ENCODE peak calls at places on chromosomes 3 and 15, in six cellular contexts. O is BJ, N is A673, D is AG10803, E is astrocyte of the spinal cord, A is sigmoid colon. C is an unnamed sample.
A peak's percentile ranks its signal among the peaks of the same experiment; 100 is the strongest.

GRCh38 chr15:42233107-42233506 is 25.0 kb upstream of the VPS39 start:
- DNase-seq in O (no peak), N (no peak), D (no peak), E (no peak), A (no peak), C (no peak)

GRCh38 chr3:128485283-128486156 is 7.5 kb downstream of the GATA2 start:
- DNase-seq in O (no peak), N (no peak), D (no peak), E (no peak), A (no peak), C (peak; percentile 14)

GRCh38 chr15:56160966-56161365 is 82.7 kb downstream of the RFX7 start:
- DNase-seq in O (no peak), N (no peak), D (peak; percentile 9), E (no peak), A (no peak), C (peak; percentile 7)

GRCh38 chr3:188900421-188900941 is 271.3 kb upstream of the TPRG1 start:
- DNase-seq in O (peak; percentile 53), N (peak; percentile 34), D (peak; percentile 83), E (peak; percentile 94), A (no peak), C (peak; percentile 83)

GRCh38 chr15:89984001-89984400 is 17.1 kb upstream of the ZNF710 start:
- DNase-seq in O (no peak), N (no peak), D (no peak), E (no peak), A (no peak), C (no peak)

GRCh38 chr15:34984884-34985630 is 3.0 kb downstream of the ZNF770 start:
- DNase-seq in O (no peak), N (no peak), D (no peak), E (peak; percentile 29), A (no peak), C (no peak)

GRCh38 chr15:81304226-81304625 is 19.7 kb downstream of the STARD5 start:
- DNase-seq in O (no peak), N (no peak), D (peak; percentile 69), E (peak; percentile 48), A (no peak), C (peak; percentile 71)

GRCh38 chr3:193972816-193973215 is 163.1 kb upstream of the HES1 start:
- DNase-seq in O (no peak), N (no peak), D (peak; percentile 53), E (peak; percentile 87), A (no peak), C (no peak)

GRCh38 chr15:88637841-88638625 is 783 bp upstream of the ISG20 start:
- DNase-seq in O (no peak), N (no peak), D (peak; percentile 44), E (no peak), A (no peak), C (no peak)
- H3K4me3 ChIP-seq in O (peak overlapping the region; percentile 46), N (peak overlapping the region; percentile 48), D (peak overlapping the region; percentile 67), E (peak overlapping the region; percentile 41), A (no peak overlapping the region), C (peak overlapping the region; percentile 42)

GRCh38 chr3:79515072-79515471 is 252.7 kb downstream of the ROBO1 start:
- DNase-seq in O (no peak), N (peak; percentile 10), D (no peak), E (peak; percentile 22), A (no peak), C (no peak)

GRCh38 chr3:79521221-79521848 is 246.5 kb downstream of the ROBO1 start:
- DNase-seq in O (no peak), N (peak; percentile 73), D (peak; percentile 21), E (peak; percentile 59), A (no peak), C (peak; percentile 6)

GRCh38 chr3:79516795-79517194 is 251.0 kb downstream of the ROBO1 start:
- DNase-seq in O (no peak), N (no peak), D (no peak), E (no peak), A (no peak), C (no peak)

GRCh38 chr3:79517766-79518413 is 249.9 kb downstream of the ROBO1 start:
- DNase-seq in O (no peak), N (peak; percentile 56), D (peak; percentile 25), E (peak; percentile 48), A (no peak), C (peak; percentile 7)
- TF ChIP-seq CTCF in O (peak; percentile 64), N (peak; percentile 69), D (peak; percentile 72), E (peak; percentile 83), A (peak; percentile 17), C (peak; percentile 77)

GRCh38 chr3:51942603-51943450 is 664 bp downstream of the PARP3 start:
- DNase-seq in O (no peak), N (no peak), D (peak; percentile 69), E (peak; percentile 24), A (peak; percentile 81), C (peak; percentile 89)

GRCh38 chr3:51944541-51945021 is 2.4 kb downstream of the PARP3 start:
- DNase-seq in O (no peak), N (no peak), D (no peak), E (no peak), A (peak; percentile 55), C (no peak)

GRCh38 chr3:51941798-51942602 is at the start of the genes PARP3 and RRP9:
- DNase-seq in O (peak; percentile 100), N (peak; percentile 99), D (peak; percentile 100), E (peak; percentile 100), A (peak; percentile 100), C (peak; percentile 100)

GRCh38 chr3:51945031-51945840 is 3.1 kb downstream of the PARP3 start:
- DNase-seq in O (no peak), N (no peak), D (no peak), E (no peak), A (peak; percentile 62), C (no peak)

DNA sequence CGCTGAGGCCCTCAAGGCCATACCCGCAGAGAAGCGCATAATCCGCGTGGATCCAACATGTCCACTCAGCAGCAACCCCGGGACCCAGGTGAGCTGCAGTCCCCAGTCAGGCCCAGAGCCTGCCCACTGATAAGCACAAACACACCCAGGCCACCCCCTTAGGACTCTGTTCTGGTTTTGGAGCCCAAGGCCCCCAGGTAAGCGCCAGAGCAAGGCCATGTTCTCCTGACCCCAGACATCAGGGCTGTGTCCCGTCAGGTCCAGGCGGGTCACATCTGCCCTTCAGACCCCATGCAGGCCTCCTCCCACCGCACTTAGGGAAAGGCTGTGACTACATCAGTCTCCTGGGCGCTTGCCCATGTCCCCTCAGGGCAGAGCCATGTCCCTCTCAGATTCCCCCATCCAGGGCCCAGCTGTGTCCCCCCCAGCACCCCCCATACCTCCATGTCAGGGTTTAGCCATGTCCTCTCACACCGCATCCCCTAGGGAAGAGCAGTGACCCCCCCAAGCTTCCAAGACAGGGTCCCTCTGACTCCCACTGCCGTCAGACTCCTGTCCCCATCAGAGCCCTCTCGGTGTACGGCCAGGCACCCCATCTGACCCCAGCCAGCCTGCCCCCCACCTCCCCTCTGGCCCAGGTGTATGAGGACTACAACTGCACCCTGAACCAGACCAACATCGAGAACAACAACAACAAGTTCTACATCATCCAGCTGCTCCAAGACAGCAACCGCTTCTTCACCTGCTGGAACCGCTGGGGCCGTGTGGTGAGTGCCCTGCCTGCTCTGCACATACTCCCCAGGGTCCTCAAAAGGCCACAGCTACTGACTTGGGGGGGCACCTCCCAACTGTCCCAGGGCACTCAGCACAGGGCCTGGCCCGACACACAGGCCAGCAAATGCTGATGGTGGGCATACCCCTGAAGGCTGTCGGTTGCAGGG is 1.6 kb downstream of the PARP3 start:
- DNase-seq in O (no peak), N (no peak), D (no peak), E (no peak), A (peak; percentile 66), C (no peak)
- H3K4me3 ChIP-seq in O (no peak overlapping the region), N (no peak overlapping the region), D (peak overlapping the region; percentile 66), E (no peak overlapping the region), A (no peak overlapping the region), C (no peak overlapping the region)

GRCh38 chr3:42582474-42583070 is 805 bp upstream of the SEC22C start:
- DNase-seq in O (no peak), N (no peak), D (no peak), E (no peak), A (no peak), C (no peak)
- TF ChIP-seq CTCF in O (no peak), N (no peak), D (no peak), E (no peak), A (no peak), C (no peak)

GRCh38 chr3:107959767-107960166 is 131.1 kb downstream of the CD47 start:
- DNase-seq in O (no peak), N (peak; percentile 69), D (peak; percentile 29), E (no peak), A (no peak), C (no peak)

GRCh38 chr3:107954845-107955244 is 136.0 kb downstream of the CD47 start:
- DNase-seq in O (no peak), N (no peak), D (no peak), E (no peak), A (no peak), C (no peak)

GRCh38 chr3:107958151-107958550 is 132.7 kb downstream of the CD47 start:
- DNase-seq in O (no peak), N (no peak), D (peak; percentile 49), E (no peak), A (no peak), C (no peak)

GRCh38 chr3:107956991-107957467 is 133.8 kb downstream of the CD47 start:
- DNase-seq in O (peak; percentile 71), N (no peak), D (peak; percentile 97), E (no peak), A (peak; percentile 96), C (peak; percentile 95)

GRCh38 chr3:107957506-107957905 is 133.3 kb downstream of the CD47 start:
- DNase-seq in O (no peak), N (no peak), D (no peak), E (no peak), A (no peak), C (no peak)
- H3K4me3 ChIP-seq in O (peak overlapping the region; percentile 2), N (no peak overlapping the region), D (peak overlapping the region; percentile 55), E (no peak overlapping the region), A (no peak overlapping the region), C (peak overlapping the region; percentile 19)

DNA sequence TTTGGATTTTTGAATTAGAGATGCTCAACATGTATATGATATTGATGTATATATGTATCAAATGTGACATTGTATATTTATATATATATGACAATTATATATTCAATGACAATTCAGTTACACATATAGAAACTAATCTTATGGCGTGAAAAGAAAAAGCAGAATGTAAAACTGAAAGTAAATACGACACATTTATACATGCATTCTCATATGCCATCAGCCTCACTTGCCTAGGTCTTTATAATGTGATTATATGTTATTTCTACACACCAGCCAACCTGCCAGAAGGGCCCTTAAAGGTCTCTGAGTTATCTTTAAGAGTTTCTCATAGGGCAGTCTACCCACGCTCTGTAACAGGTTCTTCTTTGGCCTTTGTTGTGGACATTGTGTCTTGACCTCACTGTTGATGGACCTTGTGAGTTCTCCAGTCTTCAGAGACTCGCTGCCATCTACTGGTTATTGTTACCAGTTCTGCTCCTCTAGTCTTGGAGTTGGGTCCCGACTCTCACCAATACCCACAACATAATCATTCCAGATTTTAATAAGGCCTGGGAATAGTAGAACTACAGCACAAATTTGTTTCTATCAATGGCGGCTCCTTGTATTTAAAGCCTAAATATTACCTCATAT is 371.5 kb upstream of the GOLIM4 start:
- DNase-seq in O (peak; percentile 4), N (no peak), D (peak; percentile 26), E (peak; percentile 45), A (no peak), C (peak; percentile 54)
- TF ChIP-seq CTCF in O (peak; percentile 46), N (no peak), D (peak; percentile 46), E (peak; percentile 51), A (no peak), C (peak; percentile 27)